ENCODE peak calls at places on chromosomes 12 and 14, in nine cellular contexts. V is T-cell; R is choroid plexus epithelial cell; S is erythroblast; A is cardiac septum; O is iris pigment epithelial cell; D is T-helper 22 cell; Y is activated naive CD4-positive, alpha-beta T cell; M is EL. H is an unnamed sample.

GRCh38 chr12:93990832-93991748 is 157.3 kb upstream of the PLXNC1 start:
- DNase-seq in A (no peak), R (peak), V (no peak), M (peak), O (peak), S (peak), Y (no peak), D (no peak), H (peak)

GRCh38 chr12:77049767-77050353 is 15.5 kb downstream of the E2F7 start:
- DNase-seq in M (peak), S (peak), A (no peak), V (no peak), O (peak), D (no peak), Y (no peak), R (peak), H (no peak)

GRCh38 chr14:101737414-101738367 is 23.8 kb upstream of the PPP2R5C start:
- DNase-seq in S (no peak), O (no peak), A (no peak), R (no peak), M (no peak), V (peak), Y (no peak), D (no peak), H (no peak)

GRCh38 chr14:57575482-57575881 is 81.8 kb upstream of the CCDC198 start:
- DNase-seq in Y (no peak), O (no peak), R (no peak), A (no peak), M (no peak), D (no peak), S (no peak), V (no peak), H (no peak)

GRCh38 chr12:128365831-128366231 is 98.9 kb downstream of the TMEM132C start:
- DNase-seq in Y (no peak), O (no peak), V (no peak), R (peak), M (no peak), S (no peak), D (no peak), A (peak), H (no peak)

GRCh38 chr14:68800361-68800760 is 7.5 kb upstream of the ZFP36L1 start:
- DNase-seq in Y (no peak), D (no peak), V (no peak), S (no peak), R (no peak), O (peak), A (no peak), M (no peak), H (no peak)

GRCh38 chr12:13367973-13368372 is 171.4 kb downstream of the EMP1 start:
- DNase-seq in R (no peak), O (no peak), D (no peak), M (no peak), S (no peak), Y (no peak), V (no peak), A (peak), H (no peak)

GRCh38 chr12:108685469-108686247 is 45.7 kb downstream of the CORO1C start:
- DNase-seq in D (no peak), O (peak), Y (no peak), A (no peak), R (peak), V (no peak), M (no peak), S (no peak), H (no peak)

GRCh38 chr12:64194333-64195149 is 27.6 kb downstream of the KICS2 start:
- DNase-seq in V (no peak), M (no peak), A (no peak), R (peak), D (no peak), Y (no peak), S (no peak), O (peak), H (no peak)

GRCh38 chr12:89919241-89919906 is 210.7 kb upstream of the ATP2B1 start:
- DNase-seq in V (no peak), R (no peak), M (no peak), O (no peak), Y (no peak), S (no peak), A (no peak), D (no peak), H (peak)

GRCh38 chr14:76990084-76990483 is 38.4 kb downstream of the IRF2BPL start:
- DNase-seq in A (no peak), D (no peak), S (no peak), V (no peak), R (no peak), M (no peak), Y (no peak), O (no peak), H (no peak)

GRCh38 chr14:42299692-42300091 is 693.0 kb downstream of the LRFN5 start:
- DNase-seq in A (no peak), Y (no peak), M (no peak), V (no peak), O (peak), R (peak), D (no peak), S (no peak), H (no peak)

GRCh38 chr12:106062693-106063092 is 76.1 kb downstream of the NUAK1 start:
- DNase-seq in D (no peak), Y (no peak), R (no peak), V (no peak), S (no peak), A (no peak), M (peak), O (no peak), H (no peak)

GRCh38 chr12:131621701-131622421 is 89.0 kb upstream of the SFSWAP start:
- DNase-seq in S (no peak), D (no peak), V (no peak), A (no peak), Y (no peak), R (peak), O (no peak), M (no peak), H (peak)

GRCh38 chr12:78146365-78146772 is 315.7 kb downstream of the NAV3 start:
- DNase-seq in A (no peak), Y (no peak), O (peak), S (peak), R (peak), D (no peak), M (peak), V (no peak), H (no peak)

GRCh38 chr12:17108877-17109520 is 503.0 kb upstream of the LMO3 start:
- DNase-seq in R (no peak), D (no peak), V (no peak), Y (no peak), M (no peak), S (no peak), O (peak), A (no peak), H (no peak)

GRCh38 chr12:93223440-93224426 is 154.0 kb upstream of the NUDT4 start:
- DNase-seq in V (no peak), S (peak), A (no peak), O (peak), R (peak), D (no peak), Y (no peak), M (no peak), H (no peak)

GRCh38 chr12:124837958-124838803 is 25.5 kb downstream of the SCARB1 start:
- DNase-seq in M (peak), S (no peak), R (peak), A (peak), V (no peak), O (peak), Y (no peak), D (no peak), H (peak)

GRCh38 chr14:99565383-99565782 is 38.6 kb downstream of the CCDC85C start:
- DNase-seq in R (no peak), Y (no peak), V (no peak), M (no peak), O (no peak), A (no peak), S (no peak), D (no peak), H (no peak)

GRCh38 chr12:82486524-82487235 is 128.4 kb downstream of the METTL25 start:
- DNase-seq in A (no peak), O (peak), R (peak), D (no peak), S (no peak), Y (no peak), V (no peak), M (no peak), H (no peak)

GRCh38 chr14:76904740-76905569 is 78.7 kb downstream of the LRRC74A start:
- DNase-seq in M (peak), R (peak), O (peak), Y (peak), D (peak), V (peak), A (no peak), S (no peak), H (peak)

GRCh38 chr14:52076334-52076733 is 7.5 kb upstream of the NID2 start:
- DNase-seq in S (no peak), Y (no peak), V (no peak), O (no peak), D (no peak), R (no peak), M (peak), A (no peak), H (peak)

GRCh38 chr12:89825591-89826449 is 117.2 kb upstream of the ATP2B1 start:
- DNase-seq in R (peak), V (no peak), A (no peak), M (peak), O (peak), D (peak), S (peak), Y (no peak), H (no peak)

GRCh38 chr12:76551482-76551888 is 8.1 kb downstream of the OSBPL8 start:
- DNase-seq in S (peak), V (no peak), D (no peak), R (no peak), M (no peak), A (no peak), O (no peak), Y (no peak), H (no peak)

GRCh38 chr12:14915736-14916135 is 22.6 kb downstream of the ERP27 start:
- DNase-seq in M (no peak), R (no peak), O (no peak), A (no peak), D (no peak), Y (no peak), S (no peak), V (no peak), H (no peak)

GRCh38 chr14:32444262-32444661 is 115.2 kb downstream of the AKAP6 start:
- DNase-seq in R (no peak), V (no peak), M (no peak), S (no peak), Y (no peak), A (no peak), O (no peak), D (no peak), H (no peak)

GRCh38 chr14:54686219-54686870 is 119.4 kb downstream of the SAMD4A start:
- DNase-seq in R (peak), S (no peak), A (no peak), V (no peak), D (no peak), Y (no peak), O (peak), M (peak), H (no peak)

GRCh38 chr12:12032260-12032761 is 38.4 kb upstream of the BCL2L14 start:
- DNase-seq in D (no peak), Y (no peak), S (no peak), O (no peak), A (no peak), M (no peak), R (no peak), V (no peak), H (no peak)

GRCh38 chr14:59271734-59272133 is 83.3 kb downstream of the DAAM1 start:
- DNase-seq in O (peak), S (no peak), V (no peak), D (no peak), A (no peak), M (peak), R (no peak), Y (no peak), H (no peak)

GRCh38 chr12:98220636-98221035 is 294.8 kb upstream of the TMPO start:
- DNase-seq in M (no peak), V (no peak), Y (no peak), S (no peak), R (no peak), O (no peak), A (no peak), D (no peak), H (no peak)

GRCh38 chr14:21874167-21874566 is 200.5 kb upstream of the OR4E1 start:
- DNase-seq in R (no peak), M (no peak), A (no peak), D (no peak), Y (no peak), O (no peak), V (no peak), S (no peak), H (no peak)

GRCh38 chr12:105671720-105672119 is 341.2 kb downstream of the C12orf75 start:
- DNase-seq in O (no peak), A (no peak), R (no peak), V (no peak), Y (no peak), S (no peak), D (no peak), M (peak), H (no peak)

GRCh38 chr12:53198470-53199110 is 8.5 kb downstream of the ITGB7 start:
- DNase-seq in O (no peak), Y (no peak), S (no peak), V (no peak), R (no peak), D (no peak), A (no peak), M (no peak), H (no peak)

GRCh38 chr12:128578045-128578444 is 245.7 kb downstream of the SLC15A4 start:
- DNase-seq in R (no peak), Y (no peak), D (no peak), O (no peak), M (no peak), V (no peak), S (no peak), A (no peak), H (no peak)

GRCh38 chr14:75247286-75247922 is 31.2 kb upstream of the FOS start:
- DNase-seq in V (peak), Y (no peak), D (peak), O (no peak), S (no peak), M (no peak), R (no peak), A (no peak), H (no peak)

GRCh38 chr12:75364918-75365317 is 26.0 kb upstream of the GLIPR1L2 start:
- DNase-seq in A (no peak), R (peak), O (peak), Y (no peak), D (no peak), M (no peak), S (no peak), V (no peak), H (no peak)

GRCh38 chr12:130473266-130473665 is 135.6 kb downstream of the PIWIL1 start:
- DNase-seq in V (no peak), R (no peak), A (no peak), Y (no peak), M (no peak), S (no peak), D (no peak), O (no peak), H (no peak)